ENCODE peak calls at places on chromosome 5, in eight cellular contexts. O is A549, R is H9, U is HFF-Myc, E is GM13976, K is Calu3, B is WERI-Rb-1, C is bronchial epithelial cell. P is an unnamed sample.
A peak's percentile ranks its signal among the peaks of the same experiment; 100 is the strongest.

GRCh38 chr5:111227805-111228204 is 3.6 kb downstream of the CAMK4 start:
- DNase-seq in O (no peak), R (no peak), U (peak; percentile 15), E (no peak), K (peak; percentile 17), B (no peak), C (peak; percentile 52), P (peak; percentile 15)

GRCh38 chr5:136057401-136057951 is 28.7 kb downstream of the TGFBI start:
- DNase-seq in O (no peak), R (no peak), U (no peak), E (no peak), K (no peak), B (no peak), C (no peak), P (no peak)

GRCh38 chr5:54774281-54775171 is 210.9 kb downstream of the ESM1 start:
- DNase-seq in O (no peak), R (no peak), U (no peak), E (no peak), K (no peak), B (no peak), C (no peak), P (no peak)

GRCh38 chr5:29263836-29264235 is 1929.7 kb upstream of the CDH6 start:
- DNase-seq in O (peak; percentile 30), R (no peak), U (no peak), E (no peak), K (peak; percentile 3), B (no peak), C (no peak), P (no peak)

GRCh38 chr5:153404747-153405146 is 85.7 kb upstream of the GRIA1 start:
- DNase-seq in O (no peak), R (peak; percentile 32), U (no peak), E (no peak), K (no peak), B (peak; percentile 21), C (no peak), P (no peak)

GRCh38 chr5:139862313-139862712 is 66.7 kb downstream of the PSD2 start:
- DNase-seq in O (no peak), R (no peak), U (peak; percentile 27), E (no peak), K (no peak), B (no peak), C (no peak), P (peak; percentile 13)

GRCh38 chr5:173736923-173737412 is 120.5 kb upstream of the BOD1 start:
- DNase-seq in O (no peak), R (no peak), U (no peak), E (peak; percentile 86), K (peak; percentile 83), B (no peak), C (no peak), P (no peak)

GRCh38 chr5:179407191-179408175 is 62.2 kb upstream of the ADAMTS2 start:
- DNase-seq in O (no peak), R (no peak), U (peak; percentile 11), E (peak; percentile 17), K (no peak), B (no peak), C (no peak), P (no peak)

GRCh38 chr5:118553662-118554061 is 434.7 kb downstream of the DTWD2 start:
- DNase-seq in O (no peak), R (no peak), U (peak; percentile 92), E (no peak), K (no peak), B (no peak), C (no peak), P (no peak)

GRCh38 chr5:42840842-42841574 is 29.3 kb upstream of the SELENOP start:
- DNase-seq in O (no peak), R (no peak), U (no peak), E (no peak), K (no peak), B (no peak), C (no peak), P (no peak)

GRCh38 chr5:78295035-78295961 is 800 bp upstream of the AP3B1 start:
- DNase-seq in O (peak; percentile 42), R (peak; percentile 76), U (no peak), E (peak; percentile 35), K (peak; percentile 81), B (peak; percentile 31), C (peak; percentile 47), P (peak; percentile 46)
- TF ChIP-seq CTCF in O (no peak), R (peak; percentile 72), U (no peak), E (peak; percentile 25), K (peak; percentile 54), B (peak; percentile 10), C (peak; percentile 48), P (peak; percentile 57)

GRCh38 chr5:9922719-9923118 is 292.6 kb upstream of the TAS2R1 start:
- DNase-seq in O (peak; percentile 13), R (no peak), U (no peak), E (no peak), K (no peak), B (no peak), C (no peak), P (no peak)
- TF ChIP-seq CTCF in O (peak; percentile 10), R (peak; percentile 72), U (peak; percentile 28), E (no peak), K (no peak), B (no peak), C (no peak), P (peak; percentile 49)

GRCh38 chr5:170896779-170897178 is 35.0 kb downstream of the RANBP17 start:
- DNase-seq in O (peak; percentile 10), R (peak; percentile 90), U (no peak), E (no peak), K (peak; percentile 53), B (peak; percentile 17), C (no peak), P (no peak)
- TF ChIP-seq CTCF in O (no peak), R (peak; percentile 87), U (peak; percentile 47), E (no peak), K (peak; percentile 34), B (peak; percentile 81), C (peak; percentile 49), P (peak; percentile 47)

GRCh38 chr5:66440202-66440680 is 156.0 kb upstream of the MAST4 start:
- DNase-seq in O (no peak), R (no peak), U (no peak), E (peak; percentile 22), K (no peak), B (no peak), C (peak; percentile 37), P (peak; percentile 62)

DNA sequence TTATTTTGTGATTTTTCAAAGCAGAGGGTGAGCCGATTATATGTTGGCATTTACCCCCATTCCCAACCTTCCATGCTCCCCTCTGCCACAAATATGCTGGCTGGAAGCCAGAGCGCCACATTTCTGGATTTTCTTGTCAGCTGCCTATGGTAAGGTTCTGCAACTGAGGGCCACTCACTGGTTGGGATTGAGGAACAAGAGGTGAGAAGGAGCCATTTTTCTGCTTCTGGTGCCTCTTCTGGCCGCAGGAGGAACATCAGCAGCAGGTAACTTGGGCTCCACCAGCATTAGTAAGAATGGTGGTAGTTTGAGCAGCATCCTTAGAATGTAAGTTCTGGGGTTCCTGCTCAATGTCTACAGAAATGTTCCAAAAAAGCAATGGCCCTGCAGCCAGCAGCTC is 159.5 kb upstream of the MAST4 start:
- DNase-seq in O (peak; percentile 34), R (peak; percentile 59), U (no peak), E (no peak), K (peak; percentile 14), B (peak; percentile 20), C (peak; percentile 30), P (peak; percentile 9)
- TF ChIP-seq CTCF in O (peak; percentile 11), R (peak; percentile 60), U (peak; percentile 18), E (peak; percentile 16), K (peak; percentile 27), B (peak; percentile 61), C (peak; percentile 35), P (peak; percentile 48)

GRCh38 chr5:171275822-171276544 is 33.1 kb upstream of the TLX3 start:
- DNase-seq in O (no peak), R (no peak), U (no peak), E (no peak), K (no peak), B (no peak), C (no peak), P (no peak)

GRCh38 chr5:171269717-171270116 is 39.3 kb upstream of the TLX3 start:
- DNase-seq in O (no peak), R (no peak), U (no peak), E (no peak), K (no peak), B (no peak), C (peak; percentile 60), P (peak; percentile 9)

GRCh38 chr5:171270136-171270535 is 38.9 kb upstream of the TLX3 start:
- DNase-seq in O (no peak), R (no peak), U (no peak), E (no peak), K (no peak), B (no peak), C (no peak), P (no peak)

GRCh38 chr5:171271798-171272197 is 37.2 kb upstream of the TLX3 start:
- DNase-seq in O (no peak), R (no peak), U (no peak), E (no peak), K (no peak), B (no peak), C (no peak), P (no peak)

GRCh38 chr5:171272996-171273970 is 35.8 kb upstream of the TLX3 start:
- DNase-seq in O (peak; percentile 55), R (peak; percentile 56), U (no peak), E (peak; percentile 41), K (peak; percentile 36), B (peak; percentile 30), C (peak; percentile 41), P (peak; percentile 21)
- TF ChIP-seq CTCF in O (peak; percentile 40), R (peak; percentile 81), U (peak; percentile 43), E (peak; percentile 35), K (peak; percentile 49), B (peak; percentile 60), C (peak; percentile 48), P (peak; percentile 53)

GRCh38 chr5:35761541-35761940 is 95.2 kb upstream of the IL7R start:
- DNase-seq in O (no peak), R (no peak), U (no peak), E (no peak), K (no peak), B (no peak), C (no peak), P (no peak)
- TF ChIP-seq CTCF in O (no peak), R (no peak), U (no peak), E (no peak), K (no peak), B (no peak), C (no peak), P (no peak)

GRCh38 chr5:127770272-127770671 is 67.1 kb downstream of the CCDC192 start:
- DNase-seq in O (no peak), R (no peak), U (no peak), E (no peak), K (no peak), B (no peak), C (no peak), P (no peak)
- TF ChIP-seq CTCF in O (no peak), R (no peak), U (no peak), E (no peak), K (no peak), B (no peak), C (no peak), P (no peak)

GRCh38 chr5:103587185-103587748 is 24.7 kb upstream of the NUDT12 start:
- DNase-seq in O (peak; percentile 20), R (no peak), U (no peak), E (peak; percentile 14), K (no peak), B (no peak), C (peak; percentile 41), P (no peak)
- TF ChIP-seq CTCF in O (peak; percentile 56), R (peak; percentile 71), U (peak; percentile 19), E (no peak), K (no peak), B (no peak), C (peak; percentile 23), P (peak; percentile 72)

GRCh38 chr5:65076251-65076869 is 307.6 kb downstream of the CWC27 start:
- DNase-seq in O (peak; percentile 52), R (peak; percentile 64), U (peak; percentile 50), E (peak; percentile 41), K (peak; percentile 52), B (peak; percentile 26), C (peak; percentile 56), P (no peak)
- TF ChIP-seq CTCF in O (peak; percentile 17), R (peak; percentile 41), U (peak; percentile 32), E (no peak), K (peak; percentile 26), B (peak; percentile 15), C (peak; percentile 8), P (peak; percentile 73)

P was measured in foreskin keratinocyte.